ENCODE peak calls at places on chromosomes 4 and X, in seven cellular contexts. M is GM23338, L is body of pancreas, P is cardiac muscle cell, X is stomach, Q is OCI-LY7, Z is fibroblast of lung. E is an unnamed sample.

GRCh38 chrX:47514553-47515235 is 31.7 kb upstream of the ZNF41 start:
- DNase-seq in X (no peak), L (no peak), M (no peak), P (no peak), Q (no peak), Z (peak), E (no peak)

GRCh38 chr4:164734476-164734875 is 19.5 kb upstream of the SMIM31 start:
- DNase-seq in X (no peak), Q (peak), Z (no peak), L (no peak), M (no peak), P (no peak), E (no peak)

GRCh38 chr4:8297691-8298485 is 28.3 kb downstream of the HTRA3 start:
- DNase-seq in P (no peak), Z (no peak), L (no peak), M (no peak), X (no peak), Q (no peak), E (no peak)

GRCh38 chr4:80587861-80588385 is 252.4 kb downstream of the CFAP299 start:
- DNase-seq in M (no peak), Z (no peak), X (no peak), Q (peak), L (no peak), P (no peak), E (no peak)

GRCh38 chr4:2907706-2908293 is 55.4 kb downstream of the NOP14 start:
- DNase-seq in P (no peak), Q (no peak), M (no peak), L (peak), Z (no peak), X (peak), E (no peak)

GRCh38 chr4:3128976-3129375 is 54.5 kb downstream of the HTT start:
- DNase-seq in P (no peak), Q (no peak), L (no peak), X (no peak), Z (no peak), M (no peak), E (no peak)

GRCh38 chr4:156247470-156247869 is 293.8 kb upstream of the CTSO start:
- DNase-seq in M (no peak), Q (no peak), P (no peak), L (no peak), Z (no peak), X (no peak), E (no peak)

GRCh38 chr4:175705407-175705806 is 106.7 kb downstream of the GPM6A start:
- DNase-seq in L (no peak), Q (no peak), P (peak), M (peak), X (no peak), Z (no peak), E (no peak)

GRCh38 chr4:180538384-180539052 is 1704.7 kb upstream of the TENM3 start:
- DNase-seq in Q (no peak), L (no peak), Z (peak), P (no peak), X (no peak), M (peak), E (no peak)

GRCh38 chr4:76830612-76831474 is 67.1 kb downstream of the SOWAHB start:
- DNase-seq in M (peak), Q (no peak), L (peak), X (peak), Z (peak), P (peak), E (peak)

GRCh38 chr4:82705881-82706280 is 92.7 kb downstream of the SCD5 start:
- DNase-seq in M (no peak), P (no peak), X (no peak), Q (no peak), Z (no peak), L (no peak), E (no peak)

GRCh38 chrX:31314921-31315320 is 243.1 kb upstream of the FTHL17 start:
- DNase-seq in Q (no peak), L (no peak), M (no peak), Z (peak), X (no peak), P (no peak), E (no peak)

GRCh38 chr4:10169839-10170387 is 53.3 kb upstream of the WDR1 start:
- DNase-seq in L (no peak), Z (no peak), Q (no peak), M (peak), X (no peak), P (no peak), E (no peak)

GRCh38 chrX:3286196-3286920 is 60.1 kb downstream of the MXRA5 start:
- DNase-seq in X (no peak), L (no peak), P (no peak), M (no peak), Q (no peak), Z (peak), E (no peak)

GRCh38 chrX:95056901-95057300 is 1382.9 kb downstream of the FAM133A start:
- DNase-seq in Z (peak), Q (no peak), X (no peak), P (no peak), L (no peak), M (peak), E (no peak)

GRCh38 chr4:24999392-25000104 is 31.2 kb downstream of the LGI2 start:
- DNase-seq in P (peak), X (no peak), Q (peak), Z (no peak), M (peak), L (no peak), E (no peak)

GRCh38 chr4:8322794-8323704 is 53.5 kb downstream of the HTRA3 start:
- DNase-seq in P (no peak), Z (no peak), L (peak), X (peak), M (no peak), Q (no peak), E (no peak)

GRCh38 chrX:72258174-72258573 is 18.9 kb downstream of the RPS4X start:
- DNase-seq in M (no peak), P (no peak), L (no peak), Z (peak), X (no peak), Q (no peak), E (no peak)

GRCh38 chrX:41922125-41922521 is 1.2 kb downstream of the CASK start:
- DNase-seq in P (peak), Z (peak), X (no peak), L (no peak), M (no peak), Q (peak), E (no peak)

GRCh38 chr4:17560065-17560673 is 16.8 kb upstream of the LAP3 start:
- DNase-seq in M (no peak), X (no peak), L (no peak), Z (no peak), P (no peak), Q (no peak), E (peak)

GRCh38 chrX:18933611-18934010 is 50.3 kb downstream of the PHKA2 start:
- DNase-seq in P (no peak), X (no peak), L (no peak), Q (no peak), M (no peak), Z (no peak), E (no peak)

GRCh38 chrX:149948001-149948400 is 9.7 kb upstream of the EOLA2 start:
- DNase-seq in M (peak), L (no peak), Q (no peak), P (no peak), Z (no peak), X (no peak), E (no peak)

GRCh38 chr4:159046683-159047082 is 56.2 kb upstream of the RAPGEF2 start:
- DNase-seq in Z (no peak), X (no peak), L (no peak), M (no peak), P (no peak), Q (no peak), E (no peak)

GRCh38 chrX:19342331-19342906 is 1.3 kb upstream of the PDHA1 start:
- DNase-seq in M (no peak), L (no peak), X (no peak), P (peak), Q (peak), Z (peak), E (no peak)

GRCh38 chr4:76782837-76783236 is 115.1 kb downstream of the SOWAHB start:
- DNase-seq in L (no peak), Q (no peak), P (no peak), X (no peak), Z (peak), M (peak), E (no peak)

GRCh38 chr4:56757821-56758400 is 63.6 kb downstream of the SPINK2 start:
- DNase-seq in Q (peak), Z (peak), M (peak), X (peak), L (peak), P (peak), E (peak)

GRCh38 chr4:145879598-145879997 is 59.0 kb downstream of the ZNF827 start:
- DNase-seq in L (no peak), Z (peak), M (no peak), P (no peak), Q (no peak), X (no peak), E (no peak)

GRCh38 chr4:28436191-28437080 is 1575.8 kb downstream of the STIM2 start:
- DNase-seq in Z (no peak), L (no peak), Q (no peak), X (no peak), M (peak), P (no peak), E (no peak)

GRCh38 chrX:153477039-153477438 is 6.7 kb upstream of the HAUS7 start:
- DNase-seq in Z (peak), Q (no peak), L (no peak), X (no peak), P (no peak), M (peak), E (no peak)

GRCh38 chrX:47540754-47541538 is 20.1 kb upstream of the ARAF start:
- DNase-seq in Z (peak), L (peak), P (peak), X (peak), M (peak), Q (no peak), E (peak)

GRCh38 chrX:152725409-152725808 is 8.1 kb downstream of the CSAG1 start:
- DNase-seq in P (no peak), Q (no peak), X (no peak), Z (no peak), M (peak), L (no peak), E (peak)

GRCh38 chrX:141314441-141314840 is 72.1 kb upstream of the SPANXC start:
- DNase-seq in Q (no peak), X (no peak), Z (peak), M (no peak), P (no peak), L (no peak), E (no peak)

GRCh38 chrX:51487960-51488267 is 8.5 kb downstream of the NUDT11 start:
- DNase-seq in L (no peak), Z (no peak), X (no peak), Q (no peak), M (no peak), P (no peak), E (no peak)

GRCh38 chrX:16578218-16578617 is 71.7 kb upstream of the S100G start:
- DNase-seq in L (no peak), P (no peak), Z (peak), M (peak), X (no peak), Q (no peak), E (no peak)

GRCh38 chr4:97367878-97368277 is 775.4 kb downstream of the STPG2 start:
- DNase-seq in L (no peak), M (no peak), Q (no peak), X (no peak), Z (no peak), P (no peak), E (no peak)

GRCh38 chr4:118389731-118390520 is 37.1 kb upstream of the PRSS12 start:
- DNase-seq in P (no peak), M (no peak), Z (no peak), X (no peak), L (no peak), Q (no peak), E (no peak)

GRCh38 chr4:119040711-119041185 is 94.9 kb upstream of the MYOZ2 start:
- DNase-seq in Q (no peak), X (no peak), M (peak), L (no peak), Z (peak), P (no peak), E (no peak)

GRCh38 chr4:184450743-184451142 is 23.6 kb downstream of the IRF2 start:
- DNase-seq in P (no peak), Q (no peak), Z (no peak), L (no peak), X (no peak), M (no peak), E (peak)
- H3K27ac ChIP-seq in P (no peak), Q (no peak), Z (peak), L (no peak), X (no peak), M (no peak), E (no peak)

GRCh38 chr4:41160010-41160789 is 54.1 kb downstream of the APBB2 start:
- DNase-seq in L (no peak), X (no peak), Z (peak), M (no peak), P (no peak), Q (no peak), E (no peak)
- H3K4me3 ChIP-seq in L (no peak), X (no peak), Z (no peak), M (no peak), P (no peak), Q (no peak), E (no peak)

DNA sequence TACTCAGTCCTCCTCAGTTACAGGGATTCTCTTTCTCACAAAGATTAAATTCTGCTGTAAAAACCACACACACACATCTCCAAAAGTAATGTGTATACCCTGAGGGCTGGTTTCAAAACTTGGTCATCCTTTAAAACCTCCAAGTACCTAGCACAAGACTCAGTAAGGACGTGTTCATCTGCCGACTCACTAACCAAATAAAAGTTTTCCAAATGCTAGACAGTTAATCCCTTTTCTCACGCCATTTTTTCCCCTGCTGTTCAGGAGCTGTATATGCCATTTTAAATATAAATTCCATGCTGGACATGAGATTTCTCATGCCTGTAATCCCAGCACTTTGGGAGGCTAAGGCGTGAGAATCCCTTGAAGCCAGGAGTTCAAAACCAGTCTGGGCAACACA is 3.9 kb upstream of the SAT1 start:
- DNase-seq in M (no peak), Q (peak), L (no peak), P (no peak), Z (peak), X (no peak), E (no peak)
- TF ChIP-seq CTCF in M (no peak), Q (peak), L (no peak), P (no peak), Z (peak), X (no peak), E (no peak)

GRCh38 chrX:17584248-17584681 is 153.0 kb upstream of the SCML1 start:
- DNase-seq in P (no peak), Q (no peak), L (no peak), X (no peak), M (no peak), Z (peak), E (no peak)

GRCh38 chrX:17579021-17579420 is 158.3 kb upstream of the SCML1 start:
- DNase-seq in Z (no peak), M (no peak), Q (no peak), P (no peak), L (no peak), X (no peak), E (no peak)

GRCh38 chrX:17581650-17582049 is 155.6 kb upstream of the SCML1 start:
- DNase-seq in Z (no peak), L (no peak), X (no peak), Q (no peak), P (no peak), M (no peak), E (no peak)

GRCh38 chrX:17585006-17585405 is 152.3 kb upstream of the SCML1 start:
- DNase-seq in X (no peak), L (no peak), P (no peak), Z (no peak), M (no peak), Q (no peak), E (no peak)

DNA sequence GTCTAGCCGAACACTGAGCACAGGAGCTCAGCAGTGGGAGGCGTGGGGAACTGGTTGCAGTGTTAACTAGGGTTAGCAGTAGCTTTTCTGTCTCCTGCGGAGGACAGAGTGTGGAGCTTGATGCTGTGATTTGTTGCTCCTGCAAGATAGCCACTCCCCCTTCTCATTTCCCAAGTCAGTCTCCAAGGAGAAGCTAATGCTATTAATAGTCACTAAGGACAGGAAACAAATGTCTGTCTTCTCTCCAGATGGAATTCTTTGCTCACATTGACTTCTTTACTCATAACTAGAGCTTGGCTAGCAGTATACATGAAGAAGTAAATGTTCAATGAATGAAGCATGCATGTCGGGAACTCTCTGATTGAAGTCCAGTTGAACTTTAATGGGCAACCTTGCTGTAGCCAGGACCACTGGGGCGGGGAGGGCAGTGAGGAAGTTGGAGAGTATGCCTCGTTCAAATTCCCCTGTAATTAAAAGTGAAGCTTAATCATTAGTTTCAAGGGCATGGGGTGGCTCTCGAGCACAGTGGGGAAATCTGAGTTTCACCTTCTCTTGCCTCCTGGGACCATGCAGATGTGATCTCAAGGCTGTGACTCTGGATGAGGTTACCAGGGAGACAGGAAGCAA is 156.7 kb upstream of the SCML1 start:
- DNase-seq in Q (no peak), Z (peak), L (no peak), X (no peak), M (no peak), P (peak), E (no peak)
- H3K27ac ChIP-seq in Q (no peak), Z (peak), L (no peak), X (no peak), M (no peak), P (peak), E (peak)

GRCh38 chr4:173529505-173530325 is at the start of gene HAND2:
- DNase-seq in Z (peak), P (peak), X (no peak), Q (no peak), L (no peak), M (peak), E (no peak)

GRCh38 chr4:173528378-173529321 is 1.4 kb downstream of the HAND2 start:
- DNase-seq in P (peak), X (no peak), L (no peak), Q (no peak), M (peak), Z (no peak), E (no peak)

GRCh38 chr4:173530326-173531062 is 465 bp upstream of the HAND2 start:
- DNase-seq in X (no peak), L (no peak), M (peak), Z (no peak), P (peak), Q (no peak), E (no peak)

GRCh38 chr4:173532725-173533511 is 2.9 kb upstream of the HAND2 start:
- DNase-seq in X (no peak), M (peak), Q (no peak), Z (no peak), P (no peak), L (no peak), E (peak)

DNA sequence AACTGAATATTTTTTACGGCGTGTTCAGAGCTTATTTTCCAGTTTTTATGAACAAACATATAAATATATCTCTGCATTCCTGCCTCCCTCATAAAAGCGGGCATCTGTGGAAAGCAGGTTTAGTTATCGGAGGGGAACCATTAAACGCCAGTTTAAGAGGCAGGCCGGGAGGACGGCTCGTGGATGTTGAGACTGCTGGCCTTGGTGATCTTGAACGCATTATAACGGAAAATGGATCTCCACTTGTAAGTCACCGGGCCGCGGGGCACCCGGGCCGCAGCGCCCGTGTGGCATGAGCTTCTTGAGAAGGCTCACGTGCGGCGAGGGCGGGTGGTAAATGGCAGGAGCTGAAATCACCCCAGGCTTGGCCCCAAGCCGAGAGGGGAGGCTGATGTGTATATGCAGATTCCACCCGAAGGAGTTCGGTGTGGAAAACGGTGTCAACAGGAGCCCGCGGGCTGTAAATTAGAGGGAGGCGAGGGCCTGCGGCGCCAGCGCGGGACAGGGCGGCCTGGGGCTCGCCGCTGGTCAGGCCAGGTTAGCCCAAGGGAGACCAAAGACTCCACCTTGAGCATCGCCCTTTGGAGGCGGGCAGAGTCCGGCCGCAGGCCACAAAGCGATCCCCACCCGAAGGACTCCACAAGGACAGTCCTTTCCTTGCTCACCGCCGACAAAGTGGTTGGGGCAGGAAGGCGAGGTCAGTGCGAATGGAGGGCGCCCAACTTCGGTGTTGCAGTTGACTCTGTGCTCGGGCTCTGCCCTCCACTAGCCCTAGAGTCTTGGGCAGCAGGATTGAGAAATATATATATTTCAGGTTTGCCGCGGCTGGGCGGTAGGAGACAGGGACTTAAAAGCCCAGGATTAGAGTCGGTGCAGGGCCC is 1.3 kb upstream of the HAND2 start:
- DNase-seq in Z (no peak), L (no peak), M (peak), X (no peak), P (peak), Q (no peak), E (no peak)
- H3K4me3 ChIP-seq in Z (no peak), L (no peak), M (peak), X (peak), P (peak), Q (no peak), E (peak)

DNA sequence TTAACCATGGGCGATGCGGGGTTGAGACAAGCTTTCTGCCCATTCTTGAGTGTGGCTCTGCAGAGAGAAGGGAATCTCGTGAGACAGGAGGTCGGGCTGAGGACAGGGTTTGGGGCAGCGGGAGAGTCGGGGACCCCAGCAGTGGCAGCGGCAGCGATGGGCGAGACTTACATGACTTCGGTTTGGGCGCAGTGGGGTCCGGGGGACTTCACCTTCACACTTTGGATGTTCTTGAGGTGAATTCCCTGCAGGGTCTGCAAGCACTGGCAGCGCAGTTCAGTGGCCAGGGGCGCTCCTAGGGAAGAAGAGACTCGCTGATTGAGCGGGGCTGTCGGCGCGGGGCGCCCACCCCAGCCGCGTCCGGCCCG is 383 bp downstream of the CXCL2 start:
- DNase-seq in L (peak), M (peak), Q (no peak), X (no peak), Z (peak), P (peak), E (no peak)
- TF ChIP-seq CTCF in L (no peak), M (no peak), Q (no peak), X (no peak), Z (peak), P (peak), E (no peak)

E was measured in coronary artery.